ENCODE peak calls at places on chromosome 15, in four cellular contexts. One of them, this sample, is unnamed.
A peak's percentile ranks its signal among the peaks of the same experiment; 100 is the strongest.

GRCh38 chr15:42736178-42736792 is 643 bp downstream of the CDAN1 start:
- DNase-seq in psoas muscle: peak; percentile 27
- DNase-seq in heart left ventricle: no peak
- DNase-seq in esophagus squamous epithelium: no peak
- DNase-seq in this sample: no peak

GRCh38 chr15:96870510-96871039 is 540.1 kb downstream of the NR2F2 start:
- DNase-seq in psoas muscle: no peak
- DNase-seq in heart left ventricle: no peak
- DNase-seq in esophagus squamous epithelium: no peak
- DNase-seq in this sample: no peak

GRCh38 chr15:39785806-39786205 is 3.2 kb upstream of the FSIP1 start:
- DNase-seq in psoas muscle: no peak
- DNase-seq in heart left ventricle: no peak
- DNase-seq in esophagus squamous epithelium: no peak
- DNase-seq in this sample: no peak

GRCh38 chr15:44081223-44082013 is 113.7 kb downstream of the FRMD5 start:
- DNase-seq in psoas muscle: no peak
- DNase-seq in heart left ventricle: no peak
- DNase-seq in esophagus squamous epithelium: no peak
- DNase-seq in this sample: peak; percentile 56

GRCh38 chr15:74792227-74793016 is 10.5 kb downstream of the CSK start:
- DNase-seq in psoas muscle: no peak
- DNase-seq in heart left ventricle: no peak
- DNase-seq in esophagus squamous epithelium: no peak
- DNase-seq in this sample: no peak

GRCh38 chr15:76533060-76533955 is 196.7 kb downstream of the ISL2 start:
- DNase-seq in psoas muscle: no peak
- DNase-seq in heart left ventricle: no peak
- DNase-seq in esophagus squamous epithelium: no peak
- DNase-seq in this sample: no peak

GRCh38 chr15:69410290-69410874 is 3.8 kb upstream of the KIF23 start:
- DNase-seq in psoas muscle: no peak
- DNase-seq in heart left ventricle: no peak
- DNase-seq in esophagus squamous epithelium: no peak
- DNase-seq in this sample: no peak

GRCh38 chr15:64897345-64897985 is 14.2 kb upstream of the ANKDD1A start:
- DNase-seq in psoas muscle: peak; percentile 75
- DNase-seq in heart left ventricle: peak; percentile 74
- DNase-seq in esophagus squamous epithelium: no peak
- DNase-seq in this sample: no peak

GRCh38 chr15:27821273-27821672 is 277.8 kb downstream of the OCA2 start:
- DNase-seq in psoas muscle: no peak
- DNase-seq in heart left ventricle: no peak
- DNase-seq in esophagus squamous epithelium: no peak
- DNase-seq in this sample: no peak

GRCh38 chr15:52280326-52281084 is 15.1 kb downstream of the MYO5C start:
- DNase-seq in psoas muscle: no peak
- DNase-seq in heart left ventricle: no peak
- DNase-seq in esophagus squamous epithelium: no peak
- DNase-seq in this sample: no peak

GRCh38 chr15:74817370-74817737 is 4.7 kb downstream of the LMAN1L start:
- DNase-seq in psoas muscle: peak; percentile 54
- DNase-seq in heart left ventricle: peak; percentile 41
- DNase-seq in esophagus squamous epithelium: no peak
- DNase-seq in this sample: no peak

GRCh38 chr15:69388259-69388658 is 25.9 kb upstream of the KIF23 start:
- DNase-seq in psoas muscle: no peak
- DNase-seq in heart left ventricle: no peak
- DNase-seq in esophagus squamous epithelium: no peak
- DNase-seq in this sample: no peak

GRCh38 chr15:90004252-90004651 is 3.1 kb downstream of the ZNF710 start:
- DNase-seq in psoas muscle: peak; percentile 33
- DNase-seq in heart left ventricle: peak; percentile 37
- DNase-seq in esophagus squamous epithelium: no peak
- DNase-seq in this sample: no peak

GRCh38 chr15:68731318-68731897 is 89.3 kb downstream of the ANP32A start:
- DNase-seq in psoas muscle: no peak
- DNase-seq in heart left ventricle: no peak
- DNase-seq in esophagus squamous epithelium: no peak
- DNase-seq in this sample: no peak

GRCh38 chr15:40857601-40858351 is 13.9 kb downstream of the SPINT1 start:
- DNase-seq in psoas muscle: peak; percentile 72
- DNase-seq in heart left ventricle: peak; percentile 53
- DNase-seq in esophagus squamous epithelium: no peak
- DNase-seq in this sample: peak; percentile 30

GRCh38 chr15:72784233-72784876 is 797 bp upstream of the ADPGK start:
- DNase-seq in psoas muscle: no peak
- DNase-seq in heart left ventricle: peak; percentile 9
- DNase-seq in esophagus squamous epithelium: no peak
- DNase-seq in this sample: peak; percentile 64

GRCh38 chr15:42141795-42142667 is 14.4 kb downstream of the PLA2G4F start:
- DNase-seq in psoas muscle: no peak
- DNase-seq in heart left ventricle: no peak
- DNase-seq in esophagus squamous epithelium: no peak
- DNase-seq in this sample: no peak

GRCh38 chr15:88989578-88989977 is 76.4 kb upstream of the MFGE8 start:
- DNase-seq in psoas muscle: no peak
- DNase-seq in heart left ventricle: no peak
- DNase-seq in esophagus squamous epithelium: no peak
- DNase-seq in this sample: peak; percentile 69

GRCh38 chr15:70339551-70340517 is 242.1 kb upstream of the TLE3 start:
- DNase-seq in psoas muscle: peak; percentile 51
- DNase-seq in heart left ventricle: peak; percentile 4
- DNase-seq in esophagus squamous epithelium: no peak
- DNase-seq in this sample: no peak

GRCh38 chr15:75042730-75043508 is 19.5 kb downstream of the PPCDC start:
- DNase-seq in psoas muscle: peak; percentile 78
- DNase-seq in heart left ventricle: peak; percentile 86
- DNase-seq in esophagus squamous epithelium: peak; percentile 70
- DNase-seq in this sample: no peak

GRCh38 chr15:58221591-58222241 is 83.5 kb downstream of the AQP9 start:
- DNase-seq in psoas muscle: no peak
- DNase-seq in heart left ventricle: peak; percentile 16
- DNase-seq in esophagus squamous epithelium: no peak
- DNase-seq in this sample: no peak

GRCh38 chr15:41585140-41586047 is 26.4 kb downstream of the TYRO3 start:
- DNase-seq in psoas muscle: peak; percentile 62
- DNase-seq in heart left ventricle: no peak
- DNase-seq in esophagus squamous epithelium: no peak
- DNase-seq in this sample: no peak

GRCh38 chr15:57251941-57252340 is 124.4 kb upstream of the CGNL1 start:
- DNase-seq in psoas muscle: no peak
- DNase-seq in heart left ventricle: no peak
- DNase-seq in esophagus squamous epithelium: no peak
- DNase-seq in this sample: no peak

GRCh38 chr15:20341901-20342605 is 199.5 kb downstream of the GOLGA6L6 start:
- DNase-seq in psoas muscle: peak; percentile 70
- DNase-seq in heart left ventricle: peak; percentile 82
- DNase-seq in esophagus squamous epithelium: no peak
- DNase-seq in this sample: no peak

GRCh38 chr15:39944711-39945110 is 10.8 kb downstream of the EIF2AK4 start:
- DNase-seq in psoas muscle: no peak
- DNase-seq in heart left ventricle: no peak
- DNase-seq in esophagus squamous epithelium: no peak
- DNase-seq in this sample: peak; percentile 84

GRCh38 chr15:50944692-50945091 is 36.2 kb downstream of the AP4E1 start:
- DNase-seq in psoas muscle: no peak
- DNase-seq in heart left ventricle: no peak
- DNase-seq in esophagus squamous epithelium: no peak
- DNase-seq in this sample: no peak

GRCh38 chr15:93862791-93863190 is 368.6 kb upstream of the MCTP2 start:
- DNase-seq in psoas muscle: peak; percentile 24
- DNase-seq in heart left ventricle: no peak
- DNase-seq in esophagus squamous epithelium: no peak
- DNase-seq in this sample: no peak

GRCh38 chr15:90002428-90002844 is 1.3 kb downstream of the ZNF710 start:
- DNase-seq in psoas muscle: peak; percentile 46
- DNase-seq in heart left ventricle: peak; percentile 46
- DNase-seq in esophagus squamous epithelium: no peak
- DNase-seq in this sample: no peak

GRCh38 chr15:98063311-98063710 is 102.8 kb downstream of the ARRDC4 start:
- DNase-seq in psoas muscle: no peak
- DNase-seq in heart left ventricle: no peak
- DNase-seq in esophagus squamous epithelium: no peak
- DNase-seq in this sample: no peak

GRCh38 chr15:43187544-43188155 is 2.4 kb downstream of the CCNDBP1 start:
- DNase-seq in psoas muscle: no peak
- DNase-seq in heart left ventricle: no peak
- DNase-seq in esophagus squamous epithelium: no peak
- DNase-seq in this sample: peak; percentile 34

GRCh38 chr15:63504979-63505841 is 817 bp downstream of the USP3 start:
- DNase-seq in psoas muscle: peak; percentile 51
- DNase-seq in heart left ventricle: peak; percentile 53
- DNase-seq in esophagus squamous epithelium: no peak
- DNase-seq in this sample: no peak

GRCh38 chr15:56232058-56232457 is 11.6 kb downstream of the RFX7 start:
- DNase-seq in psoas muscle: no peak
- DNase-seq in heart left ventricle: no peak
- DNase-seq in esophagus squamous epithelium: no peak
- DNase-seq in this sample: no peak

GRCh38 chr15:56234804-56235203 is 8.9 kb downstream of the RFX7 start:
- DNase-seq in psoas muscle: no peak
- DNase-seq in heart left ventricle: no peak
- DNase-seq in esophagus squamous epithelium: no peak
- DNase-seq in this sample: no peak

GRCh38 chr15:56228854-56229253 is 14.8 kb downstream of the RFX7 start:
- DNase-seq in psoas muscle: no peak
- DNase-seq in heart left ventricle: no peak
- DNase-seq in esophagus squamous epithelium: no peak
- DNase-seq in this sample: no peak

GRCh38 chr15:56236197-56236596 is 7.5 kb downstream of the RFX7 start:
- DNase-seq in psoas muscle: no peak
- DNase-seq in heart left ventricle: no peak
- DNase-seq in esophagus squamous epithelium: no peak
- DNase-seq in this sample: no peak

GRCh38 chr15:56233549-56233948 is 10.1 kb downstream of the RFX7 start:
- DNase-seq in psoas muscle: no peak
- DNase-seq in heart left ventricle: no peak
- DNase-seq in esophagus squamous epithelium: no peak
- DNase-seq in this sample: no peak
- H3K9me3 ChIP-seq in psoas muscle: peaks cover 19% of the 10 kb centered on the region
- H3K9me3 ChIP-seq in heart left ventricle: no peaks in the 10 kb centered on the region
- H3K9me3 ChIP-seq in esophagus squamous epithelium: peaks cover 19% of the 10 kb centered on the region
- H3K9me3 ChIP-seq in this sample: peaks cover 14% of the 10 kb centered on the region

DNA sequence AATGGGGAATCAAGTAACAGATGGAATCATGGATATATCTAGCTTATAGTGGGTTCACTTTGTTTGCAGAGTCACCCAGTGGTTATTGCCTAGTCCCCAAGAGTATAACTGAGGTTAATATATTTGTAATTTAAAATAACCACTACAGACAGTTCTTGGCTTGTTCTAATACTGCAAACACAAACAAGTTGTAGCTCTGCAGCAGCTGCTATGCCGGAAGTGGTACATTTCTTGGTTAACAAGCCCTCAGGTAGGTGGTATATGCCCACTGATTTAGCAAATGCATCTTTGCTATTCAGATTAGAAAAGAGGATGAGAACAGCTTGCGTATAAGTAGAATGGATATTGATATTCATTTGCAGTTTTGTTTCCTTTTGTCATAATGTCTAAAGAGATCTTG is 984.2 kb downstream of the SQOR start:
- DNase-seq in psoas muscle: no peak
- DNase-seq in heart left ventricle: no peak
- DNase-seq in esophagus squamous epithelium: no peak
- DNase-seq in this sample: no peak
- H3K9me3 ChIP-seq in psoas muscle: no peaks in the 10 kb centered on the region
- H3K9me3 ChIP-seq in heart left ventricle: no peaks in the 10 kb centered on the region
- H3K9me3 ChIP-seq in esophagus squamous epithelium: peaks cover 5% of the 10 kb centered on the region
- H3K9me3 ChIP-seq in this sample: no peaks in the 10 kb centered on the region

GRCh38 chr15:25106209-25106608 is 151.4 kb downstream of the SNRPN start:
- DNase-seq in psoas muscle: no peak
- DNase-seq in heart left ventricle: no peak
- DNase-seq in esophagus squamous epithelium: no peak
- DNase-seq in this sample: no peak
- H3K9me3 ChIP-seq in psoas muscle: peaks cover 25% of the 10 kb centered on the region
- H3K9me3 ChIP-seq in heart left ventricle: no peaks in the 10 kb centered on the region
- H3K9me3 ChIP-seq in esophagus squamous epithelium: peaks cover 94% of the 10 kb centered on the region
- H3K9me3 ChIP-seq in this sample: peaks cover 7% of the 10 kb centered on the region

DNA sequence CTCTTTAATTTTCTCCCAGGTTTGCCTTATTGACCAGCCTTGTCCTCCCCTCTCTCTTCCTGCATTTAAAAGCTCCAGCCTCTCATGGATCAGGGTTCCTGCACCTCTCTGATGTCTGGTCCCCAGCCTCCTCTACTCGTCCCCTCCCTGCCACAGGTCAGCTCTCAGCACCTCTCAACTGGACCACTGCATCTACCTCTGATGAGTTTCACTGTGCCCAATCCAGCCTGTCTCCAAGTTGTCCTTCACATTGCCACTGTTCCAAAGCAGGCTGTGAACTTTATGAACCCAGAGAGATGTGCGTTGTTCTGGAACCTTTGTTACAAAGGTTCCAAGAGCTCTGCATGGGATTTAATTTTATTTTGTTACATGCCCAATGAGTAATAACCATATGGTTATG is 76.6 kb downstream of the SLCO3A1 start:
- DNase-seq in psoas muscle: no peak
- DNase-seq in heart left ventricle: no peak
- DNase-seq in esophagus squamous epithelium: no peak
- DNase-seq in this sample: no peak
- H3K9me3 ChIP-seq in psoas muscle: no peaks in the 10 kb centered on the region
- H3K9me3 ChIP-seq in heart left ventricle: no peaks in the 10 kb centered on the region
- H3K9me3 ChIP-seq in esophagus squamous epithelium: no peaks in the 10 kb centered on the region
- H3K9me3 ChIP-seq in this sample: no peaks in the 10 kb centered on the region

DNA sequence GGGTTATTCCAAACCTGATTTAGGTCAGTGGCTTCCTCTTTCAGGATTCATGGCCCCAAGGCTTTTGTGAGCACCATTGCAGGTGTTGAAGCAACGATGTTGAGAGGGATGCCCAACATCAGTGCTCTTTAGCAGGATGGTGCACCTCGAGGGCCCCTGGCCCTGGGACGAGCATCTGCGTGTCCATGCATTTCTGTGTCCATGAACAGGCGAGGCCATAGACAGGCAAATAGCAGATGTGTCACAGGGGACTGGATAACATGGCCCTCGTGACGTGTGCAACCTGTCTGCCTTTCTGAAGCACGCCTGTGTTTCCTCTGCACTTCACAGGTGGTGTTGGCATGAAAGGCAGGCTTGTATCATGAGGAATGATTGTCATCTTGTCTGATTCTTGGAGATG is 132.3 kb downstream of the SNRPN start:
- DNase-seq in psoas muscle: no peak
- DNase-seq in heart left ventricle: no peak
- DNase-seq in esophagus squamous epithelium: no peak
- DNase-seq in this sample: no peak
- H3K9me3 ChIP-seq in psoas muscle: peaks cover 74% of the 10 kb centered on the region
- H3K9me3 ChIP-seq in heart left ventricle: peaks cover 4% of the 10 kb centered on the region
- H3K9me3 ChIP-seq in esophagus squamous epithelium: peaks cover 100% of the 10 kb centered on the region
- H3K9me3 ChIP-seq in this sample: peaks cover 87% of the 10 kb centered on the region

This sample was measured in AG04450.